ENCODE peak calls at places on chromosomes 4 and X, in seven cellular contexts. J is NCI-H1048; C is activated gamma-delta T cell treated with anti-CD3 and anti-CD28 coated beads, Interleukin-2, amount 50 U/mL, for 16 hours; H is GM04504; L is BJ; Q is globus pallidus; R is cerebellar nuclear complex. S is an unnamed sample.

GRCh38 chr4:2042207-2042946 is 16.8 kb upstream of the NAT8L start:
- DNase-seq in J (no peak), C (no peak), H (no peak), L (no peak), Q (peak), R (no peak), S (no peak)

GRCh38 chrX:68684291-68684918 is 36.9 kb downstream of the STARD8 start:
- DNase-seq in J (no peak), C (no peak), H (no peak), L (no peak), Q (peak), R (no peak), S (peak)

GRCh38 chr4:87093443-87094123 is 126.8 kb downstream of the KLHL8 start:
- DNase-seq in J (peak), C (no peak), H (no peak), L (no peak), Q (peak), R (no peak), S (no peak)

GRCh38 chr4:147453561-147454141 is 27.2 kb upstream of the EDNRA start:
- DNase-seq in J (no peak), C (no peak), H (no peak), L (no peak), Q (no peak), R (no peak), S (no peak)

GRCh38 chr4:124529131-124529530 is 183.4 kb downstream of the ANKRD50 start:
- DNase-seq in J (no peak), C (no peak), H (no peak), L (peak), Q (no peak), R (no peak), S (no peak)

GRCh38 chr4:89765966-89766365 is 71.0 kb downstream of the SNCA start:
- DNase-seq in J (no peak), C (no peak), H (peak), L (peak), Q (peak), R (peak), S (peak)

GRCh38 chr4:188160406-188160805 is 21.2 kb downstream of the TRIML1 start:
- DNase-seq in J (no peak), C (no peak), H (no peak), L (no peak), Q (no peak), R (no peak), S (no peak)

GRCh38 chr4:145954924-145955339 is 16.3 kb upstream of the ZNF827 start:
- DNase-seq in J (no peak), C (no peak), H (no peak), L (no peak), Q (no peak), R (no peak), S (no peak)

GRCh38 chrX:150032742-150033141 is 94.5 kb upstream of the EOLA2 start:
- DNase-seq in J (no peak), C (no peak), H (peak), L (peak), Q (no peak), R (no peak), S (peak)

GRCh38 chr4:107893171-107894137 is 37.9 kb upstream of the CYP2U1 start:
- DNase-seq in J (no peak), C (no peak), H (peak), L (no peak), Q (no peak), R (no peak), S (no peak)

GRCh38 chrX:13752141-13752540 is 17.6 kb downstream of the OFD1 start:
- DNase-seq in J (no peak), C (no peak), H (no peak), L (no peak), Q (no peak), R (no peak), S (no peak)

GRCh38 chrX:102950908-102951866 is 14.1 kb downstream of the RAB40AL start:
- DNase-seq in J (no peak), C (peak), H (no peak), L (no peak), Q (peak), R (no peak), S (peak)

GRCh38 chr4:140042634-140043033 is 111.3 kb downstream of the MAML3 start:
- DNase-seq in J (no peak), C (no peak), H (no peak), L (no peak), Q (no peak), R (no peak), S (no peak)

GRCh38 chrX:80120335-80120734 is 105.8 kb downstream of the TBX22 start:
- DNase-seq in J (no peak), C (no peak), H (no peak), L (no peak), Q (no peak), R (no peak), S (no peak)

GRCh38 chr4:88137112-88137511 is 21.3 kb downstream of the ABCG2 start:
- DNase-seq in J (no peak), C (no peak), H (no peak), L (no peak), Q (no peak), R (no peak), S (no peak)

GRCh38 chr4:8914461-8915171 is 43.0 kb upstream of the HMX1 start:
- DNase-seq in J (no peak), C (no peak), H (no peak), L (no peak), Q (no peak), R (no peak), S (no peak)

GRCh38 chr4:4666693-4667642 is 125.1 kb upstream of the STX18 start:
- DNase-seq in J (no peak), C (no peak), H (no peak), L (peak), Q (no peak), R (no peak), S (no peak)

GRCh38 chr4:89511776-89512175 is 204.2 kb upstream of the GPRIN3 start:
- DNase-seq in J (no peak), C (no peak), H (no peak), L (no peak), Q (no peak), R (no peak), S (no peak)

GRCh38 chr4:106694232-106694631 is 325.7 kb upstream of the GIMD1 start:
- DNase-seq in J (no peak), C (no peak), H (no peak), L (no peak), Q (peak), R (no peak), S (no peak)

GRCh38 chr4:145161549-145161948 is 18.8 kb downstream of the OTUD4 start:
- DNase-seq in J (no peak), C (no peak), H (no peak), L (no peak), Q (no peak), R (no peak), S (no peak)

GRCh38 chr4:86582453-86582852 is 11.7 kb upstream of the PTPN13 start:
- DNase-seq in J (no peak), C (no peak), H (no peak), L (no peak), Q (no peak), R (no peak), S (no peak)

GRCh38 chr4:149095798-149096197 is 653.6 kb upstream of the NR3C2 start:
- DNase-seq in J (no peak), C (no peak), H (no peak), L (no peak), Q (no peak), R (no peak), S (no peak)

GRCh38 chr4:40747436-40747835 is 2.3 kb upstream of the NSUN7 start:
- DNase-seq in J (no peak), C (no peak), H (no peak), L (no peak), Q (no peak), R (no peak), S (no peak)

GRCh38 chr4:8282742-8283141 is 13.2 kb downstream of the HTRA3 start:
- DNase-seq in J (no peak), C (no peak), H (no peak), L (no peak), Q (no peak), R (no peak), S (no peak)

GRCh38 chrX:84047339-84047738 is 140.7 kb downstream of the RPS6KA6 start:
- DNase-seq in J (no peak), C (no peak), H (no peak), L (no peak), Q (no peak), R (no peak), S (no peak)

GRCh38 chrX:150202641-150203248 is 160.4 kb upstream of the MAMLD1 start:
- DNase-seq in J (no peak), C (no peak), H (peak), L (peak), Q (peak), R (no peak), S (peak)

GRCh38 chrX:154534526-154535322 is 11.9 kb downstream of the G6PD start:
- DNase-seq in J (peak), C (peak), H (peak), L (no peak), Q (peak), R (peak), S (peak)

S was measured in foreskin melanocyte.